ENCODE peak calls at places on chromosomes 11 and 22, in five cellular contexts. Y, T, G, U and I are unnamed samples.

GRCh38 chr11:32840587-32840986 is 10.9 kb downstream of the PRRG4 start:
- DNase-seq in Y (no peak), T (no peak), G (no peak), U (no peak), I (no peak)

GRCh38 chr22:37454857-37455686 is 27.8 kb upstream of the ELFN2 start:
- DNase-seq in Y (no peak), T (peak), G (no peak), U (peak), I (no peak)

GRCh38 chr11:90434858-90435257 is 212.0 kb upstream of the CHORDC1 start:
- DNase-seq in Y (no peak), T (no peak), G (no peak), U (peak), I (no peak)

GRCh38 chr11:94450061-94450460 is 43.6 kb downstream of the MRE11 start:
- DNase-seq in Y (no peak), T (no peak), G (no peak), U (peak), I (no peak)

GRCh38 chr11:66289548-66290331 is 797 bp upstream of the YIF1A start:
- DNase-seq in Y (peak), T (no peak), G (peak), U (no peak), I (peak)

GRCh38 chr22:47274196-47274595 is 511.7 kb downstream of the TBC1D22A start:
- DNase-seq in Y (no peak), T (no peak), G (no peak), U (no peak), I (no peak)

GRCh38 chr11:116517077-116517476 is 255.7 kb downstream of the BUD13 start:
- DNase-seq in Y (no peak), T (peak), G (no peak), U (no peak), I (no peak)

GRCh38 chr22:49713003-49713402 is 114.7 kb downstream of the BRD1 start:
- DNase-seq in Y (no peak), T (peak), G (no peak), U (no peak), I (no peak)

GRCh38 chr11:93849751-93850584 is 450 bp downstream of the VSTM5 start:
- DNase-seq in Y (peak), T (peak), G (peak), U (peak), I (no peak)

GRCh38 chr11:103892603-103893002 is 143.8 kb upstream of the DDI1 start:
- DNase-seq in Y (no peak), T (no peak), G (no peak), U (peak), I (no peak)

GRCh38 chr22:36764060-36764459 is 11.9 kb downstream of the IFT27 start:
- DNase-seq in Y (no peak), T (no peak), G (no peak), U (no peak), I (no peak)

GRCh38 chr11:65868076-65868667 is 4.4 kb downstream of the EFEMP2 start:
- DNase-seq in Y (peak), T (peak), G (no peak), U (no peak), I (no peak)

GRCh38 chr11:69943066-69943465 is 123.8 kb upstream of the FGF3 start:
- DNase-seq in Y (peak), T (no peak), G (no peak), U (no peak), I (no peak)

GRCh38 chr11:31974737-31975136 is 116.1 kb upstream of the RCN1 start:
- DNase-seq in Y (no peak), T (no peak), G (no peak), U (no peak), I (no peak)

GRCh38 chr11:103047837-103048236 is 44.1 kb downstream of the DCUN1D5 start:
- DNase-seq in Y (no peak), T (no peak), G (no peak), U (peak), I (no peak)

GRCh38 chr11:115627071-115627470 is 122.9 kb upstream of the CADM1 start:
- DNase-seq in Y (no peak), T (no peak), G (no peak), U (no peak), I (no peak)

GRCh38 chr11:72562431-72562830 is 111.8 kb downstream of the PDE2A start:
- DNase-seq in Y (no peak), T (no peak), G (no peak), U (no peak), I (no peak)

GRCh38 chr11:114478768-114479167 is 39.5 kb downstream of the REXO2 start:
- DNase-seq in Y (no peak), T (no peak), G (no peak), U (peak), I (no peak)

GRCh38 chr11:40168461-40168860 is 1291.0 kb downstream of the LRRC4C start:
- DNase-seq in Y (no peak), T (no peak), G (no peak), U (no peak), I (no peak)

GRCh38 chr22:44385781-44386180 is 73.0 kb upstream of the SHISAL1 start:
- DNase-seq in Y (peak), T (no peak), G (no peak), U (no peak), I (no peak)

GRCh38 chr11:96259053-96259837 is 83.8 kb downstream of the MAML2 start:
- DNase-seq in Y (no peak), T (no peak), G (no peak), U (peak), I (no peak)

GRCh38 chr11:20609727-20610707 is 10.6 kb downstream of the SLC6A5 start:
- DNase-seq in Y (peak), T (peak), G (peak), U (peak), I (peak)

GRCh38 chr22:46791201-46791731 is 28.8 kb downstream of the TBC1D22A start:
- DNase-seq in Y (peak), T (no peak), G (no peak), U (peak), I (peak)

GRCh38 chr11:59800390-59801037 is 10.1 kb downstream of the MRPL16 start:
- DNase-seq in Y (no peak), T (no peak), G (peak), U (no peak), I (no peak)

GRCh38 chr11:102546427-102546826 is 15.9 kb upstream of the MMP7 start:
- DNase-seq in Y (no peak), T (no peak), G (no peak), U (no peak), I (no peak)

GRCh38 chr22:34696557-34696956 is 369.4 kb upstream of the ISX start:
- DNase-seq in Y (no peak), T (no peak), G (no peak), U (no peak), I (no peak)